ENCODE peak calls at places on chromosomes 11 and 22, in four cellular contexts. B is mesenchymal stem cell, K is endodermal cell, I is colonic mucosa. T is an unnamed sample.

GRCh38 chr11:61773356-61773755 is 19.0 kb downstream of the TMEM258 start:
- DNase-seq in K (no peak), B (no peak), I (no peak), T (no peak)

GRCh38 chr11:122802876-122803275 is 35.4 kb upstream of the CRTAM start:
- DNase-seq in K (no peak), I (no peak), B (no peak), T (no peak)

GRCh38 chr11:8291421-8292350 is 28.0 kb upstream of the LMO1 start:
- DNase-seq in B (no peak), K (peak; percentile 35), I (no peak), T (no peak)

GRCh38 chr11:15845261-15845660 is 511.1 kb downstream of the SOX6 start:
- DNase-seq in K (peak; percentile 83), B (no peak), I (no peak), T (no peak)

GRCh38 chr22:26606611-26607010 is 11.2 kb downstream of the CRYBB1 start:
- DNase-seq in I (no peak), K (no peak), B (peak; percentile 41), T (no peak)

GRCh38 chr11:10322830-10323792 is 18.2 kb downstream of the ADM start:
- DNase-seq in B (peak; percentile 95), I (peak; percentile 79), K (peak; percentile 57), T (peak; percentile 50)

GRCh38 chr11:57972013-57972367 is 51.7 kb upstream of the OR9Q1 start:
- DNase-seq in K (no peak), B (no peak), I (no peak), T (no peak)

GRCh38 chr22:45272498-45272897 is 12.3 kb upstream of the UPK3A start:
- DNase-seq in K (no peak), I (no peak), B (no peak), T (no peak)

GRCh38 chr11:113881856-113882255 is 6.5 kb upstream of the USP28 start:
- DNase-seq in B (no peak), K (peak; percentile 26), I (no peak), T (no peak)

GRCh38 chr11:96162816-96163499 is 180.0 kb downstream of the MAML2 start:
- DNase-seq in K (no peak), I (no peak), B (peak; percentile 93), T (no peak)

GRCh38 chr22:36052505-36052941 is 23.9 kb upstream of the RBFOX2 start:
- DNase-seq in K (peak; percentile 48), I (no peak), B (peak; percentile 49), T (no peak)

GRCh38 chr11:9506489-9507343 is 45.9 kb downstream of the ZNF143 start:
- DNase-seq in I (peak; percentile 81), B (peak; percentile 77), K (peak; percentile 93), T (peak; percentile 68)

GRCh38 chr22:17842386-17842785 is 68.1 kb upstream of the BID start:
- DNase-seq in I (no peak), B (no peak), K (no peak), T (peak; percentile 57)

GRCh38 chr22:41898645-41899044 is 16.2 kb downstream of the SHISA8 start:
- DNase-seq in I (no peak), B (no peak), K (no peak), T (no peak)

GRCh38 chr11:35675901-35676610 is 13.5 kb downstream of the TRIM44 start:
- DNase-seq in B (peak; percentile 47), I (no peak), K (no peak), T (no peak)

GRCh38 chr11:122033631-122034030 is 82.4 kb downstream of the BLID start:
- DNase-seq in B (no peak), I (no peak), K (no peak), T (no peak)

GRCh38 chr11:64568041-64568571 is 22.9 kb upstream of the SLC22A12 start:
- DNase-seq in K (peak; percentile 60), I (no peak), B (no peak), T (no peak)

GRCh38 chr11:59616396-59616982 is 915 bp upstream of the OSBP start:
- DNase-seq in B (no peak), I (no peak), K (no peak), T (no peak)

GRCh38 chr11:84089072-84090057 is 803.2 kb upstream of the CCDC90B start:
- DNase-seq in I (no peak), K (no peak), B (peak; percentile 28), T (no peak)

GRCh38 chr11:105000797-105001196 is 22.2 kb downstream of the CASP5 start:
- DNase-seq in K (peak; percentile 78), I (no peak), B (no peak), T (no peak)

GRCh38 chr11:64501500-64502427 is 89.3 kb upstream of the SLC22A12 start:
- DNase-seq in K (no peak), I (peak; percentile 88), B (no peak), T (no peak)

GRCh38 chr22:38862375-38863329 is 9.4 kb downstream of the CBX6 start:
- DNase-seq in B (no peak), K (peak; percentile 61), I (no peak), T (no peak)

GRCh38 chr11:61930936-61931335 is 13.6 kb upstream of the RAB3IL1 start:
- DNase-seq in I (no peak), B (no peak), K (no peak), T (no peak)

GRCh38 chr11:123478352-123478986 is 48.4 kb downstream of the GRAMD1B start:
- DNase-seq in K (peak; percentile 90), I (peak; percentile 38), B (peak; percentile 83), T (peak; percentile 49)

GRCh38 chr11:94178331-94178730 is 49.7 kb downstream of the PANX1 start:
- DNase-seq in K (no peak), B (no peak), I (peak; percentile 73), T (no peak)

GRCh38 chr11:96228472-96228871 is 114.5 kb downstream of the MAML2 start:
- DNase-seq in K (peak; percentile 55), B (peak; percentile 95), I (peak; percentile 34), T (no peak)

GRCh38 chr22:43222987-43223386 is 36.1 kb upstream of the TTLL12 start:
- DNase-seq in B (no peak), I (no peak), K (no peak), T (no peak)

GRCh38 chr22:50341977-50342650 is 1.0 kb upstream of the PPP6R2 start:
- DNase-seq in I (peak; percentile 94), K (peak; percentile 97), B (peak; percentile 90), T (peak; percentile 86)

GRCh38 chr11:37786214-37786755 is 1188.2 kb upstream of the RAG2 start:
- DNase-seq in B (peak; percentile 4), I (no peak), K (no peak), T (no peak)

GRCh38 chr11:35404397-35404775 is 15.0 kb downstream of the SLC1A2 start:
- DNase-seq in B (peak; percentile 53), K (peak; percentile 89), I (peak; percentile 53), T (no peak)

GRCh38 chr11:2436521-2437031 is 7.7 kb downstream of the TRPM5 start:
- DNase-seq in K (no peak), I (no peak), B (no peak), T (no peak)

GRCh38 chr22:49694462-49695260 is 133.0 kb downstream of the BRD1 start:
- DNase-seq in B (no peak), I (no peak), K (peak; percentile 5), T (no peak)

GRCh38 chr11:114068327-114068726 is 8.8 kb downstream of the ZBTB16 start:
- DNase-seq in K (no peak), I (no peak), B (no peak), T (no peak)

GRCh38 chr11:100308202-100308601 is 378.9 kb upstream of the ARHGAP42 start:
- DNase-seq in I (no peak), K (no peak), B (no peak), T (no peak)

GRCh38 chr11:110147965-110148709 is 54.9 kb downstream of the ZC3H12C start:
- DNase-seq in I (no peak), B (peak; percentile 79), K (no peak), T (no peak)

GRCh38 chr11:16945671-16946469 is 68.3 kb downstream of the PLEKHA7 start:
- DNase-seq in I (peak; percentile 72), B (peak; percentile 53), K (peak; percentile 82), T (peak; percentile 26)

GRCh38 chr11:114059278-114059983 is at the start of gene ZBTB16:
- DNase-seq in K (peak; percentile 90), B (peak; percentile 82), I (peak; percentile 85), T (peak; percentile 59)

GRCh38 chr11:279040-279965 is 1.1 kb downstream of the NLRP6 start:
- DNase-seq in B (no peak), I (no peak), K (peak; percentile 40), T (no peak)
- H3K4me3 ChIP-seq in B (no peak overlapping the region), I (peak overlapping the region; percentile 37), K (no peak overlapping the region), T (peak overlapping the region; percentile 59)

DNA sequence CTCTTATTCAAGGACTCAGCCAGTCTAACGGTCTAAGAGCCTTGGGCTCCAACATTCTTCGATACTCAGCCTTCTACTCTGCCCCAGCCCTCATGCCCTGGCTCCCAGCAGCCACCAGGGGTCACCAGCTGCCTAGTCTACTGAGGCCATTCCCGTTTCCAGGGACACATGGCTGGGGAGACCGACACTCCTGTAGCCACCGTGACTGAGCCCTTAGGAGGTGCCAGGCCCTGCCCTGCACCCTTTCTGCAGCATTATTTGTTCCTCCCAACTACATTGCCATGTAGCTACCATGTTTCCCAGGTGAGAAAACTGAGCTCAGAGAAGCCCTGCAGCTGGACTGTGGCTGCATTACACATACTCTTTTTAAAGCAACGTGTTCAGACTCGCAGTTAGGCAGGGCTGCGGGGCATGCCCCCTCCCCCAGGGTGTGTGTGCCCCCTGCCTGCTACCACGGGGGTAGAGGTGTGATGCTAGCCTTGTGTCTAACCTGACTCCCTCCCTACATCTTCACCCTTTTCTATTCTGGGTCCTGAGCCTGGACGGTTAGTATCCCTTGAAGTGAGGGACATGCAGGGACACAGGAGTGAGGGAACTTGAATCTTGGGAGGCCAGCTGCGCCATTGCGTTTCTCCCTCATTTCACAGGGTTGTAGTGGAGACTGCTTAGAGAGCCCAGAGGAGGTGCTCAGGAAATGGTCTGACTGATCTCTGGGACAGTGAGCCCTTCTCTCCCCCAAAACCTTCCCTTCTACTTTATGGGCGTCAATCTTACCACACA is 17.5 kb downstream of the ATG16L2 start:
- DNase-seq in I (peak; percentile 85), B (peak; percentile 82), K (peak; percentile 96), T (peak; percentile 42)
- H3K27me3 ChIP-seq in I (no peaks in the 10 kb centered on the region), B (no peaks in the 10 kb centered on the region), K (no peaks in the 10 kb centered on the region), T (no peaks in the 10 kb centered on the region)

GRCh38 chr11:44848963-44849350 is 101.7 kb downstream of the TP53I11 start:
- DNase-seq in B (no peak), K (no peak), I (no peak), T (no peak)
- H3K4me1 ChIP-seq in B (peaks cover 6% of the 10 kb centered on the region), K (peaks cover 9% of the 10 kb centered on the region), I (no peaks in the 10 kb centered on the region), T (no peaks in the 10 kb centered on the region)

DNA sequence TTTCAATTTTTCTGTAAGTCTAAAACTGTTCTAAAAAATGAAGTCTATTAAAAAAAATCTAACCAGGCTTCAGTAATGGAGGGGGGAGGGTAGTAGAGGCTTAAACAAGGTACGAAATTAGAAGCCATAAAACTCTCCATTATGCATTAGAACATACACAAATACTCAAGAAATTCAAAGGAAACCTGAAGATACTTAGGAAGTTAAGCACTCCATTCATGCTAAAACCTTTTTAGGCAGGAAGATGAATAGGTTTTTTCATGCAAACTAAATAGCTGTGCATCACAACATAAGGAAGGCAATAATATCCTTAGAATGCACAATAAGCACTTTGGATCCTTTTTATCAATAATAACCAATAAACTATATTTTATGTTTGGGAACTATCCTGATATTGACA is 2.4 kb downstream of the RAB6A start:
- DNase-seq in K (no peak), I (no peak), B (no peak), T (no peak)
- H3K4me3 ChIP-seq in K (peak overlapping the region; percentile 96), I (peak overlapping the region; percentile 74), B (no peak overlapping the region), T (no peak overlapping the region)

DNA sequence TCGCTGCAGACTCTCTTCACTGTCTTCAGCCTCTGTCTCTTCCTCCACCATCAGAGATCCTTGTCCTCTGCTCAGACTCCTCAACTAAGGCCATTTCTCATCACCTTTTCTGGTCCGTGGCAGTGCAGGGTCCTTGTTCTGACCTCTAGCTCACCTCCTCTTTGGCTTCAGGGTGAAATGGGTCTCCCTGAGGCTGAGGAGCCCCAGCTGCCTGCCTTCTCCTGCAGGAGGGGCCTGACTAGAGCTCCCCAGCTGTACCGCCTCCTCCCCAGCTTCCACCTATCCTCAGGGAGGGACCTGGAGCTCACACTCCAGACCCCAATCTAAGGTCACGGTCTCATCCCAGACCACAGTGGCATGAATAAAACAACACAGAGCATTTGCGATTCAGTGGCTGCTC is 203.0 kb downstream of the TRIM29 start:
- DNase-seq in I (no peak), K (no peak), B (no peak), T (no peak)
- H3K27me3 ChIP-seq in I (no peaks in the 10 kb centered on the region), K (peaks cover 11% of the 10 kb centered on the region), B (peaks cover 95% of the 10 kb centered on the region), T (no peaks in the 10 kb centered on the region)